ENCODE peak calls at places on chromosomes 4 and X, in four cellular contexts. U, C, J and T are unnamed samples.

GRCh38 chr4:796206-796605 is 29.7 kb downstream of the CPLX1 start:
- DNase-seq in U (no peak), C (no peak), J (no peak), T (no peak)

GRCh38 chr4:125096662-125097061 is 218.1 kb upstream of the FAT4 start:
- DNase-seq in U (no peak), C (no peak), J (no peak), T (no peak)

GRCh38 chr4:14871676-14872430 is 130.4 kb upstream of the CPEB2 start:
- DNase-seq in U (peak), C (peak), J (no peak), T (no peak)

GRCh38 chrX:13901354-13901753 is 84.5 kb upstream of the GPM6B start:
- DNase-seq in U (no peak), C (no peak), J (no peak), T (no peak)

GRCh38 chrX:68833855-68834331 is 5.1 kb downstream of the EFNB1 start:
- DNase-seq in U (no peak), C (no peak), J (no peak), T (no peak)

GRCh38 chr4:172813359-172813923 is 355.2 kb upstream of the GALNT7 start:
- DNase-seq in U (no peak), C (no peak), J (peak), T (peak)

GRCh38 chr4:38318737-38319455 is 345.1 kb upstream of the KLF3 start:
- DNase-seq in U (peak), C (peak), J (peak), T (peak)

GRCh38 chr4:127250577-127250976 is 382.2 kb upstream of the INTU start:
- DNase-seq in U (no peak), C (no peak), J (no peak), T (no peak)

GRCh38 chrX:153381684-153382532 is 19.2 kb downstream of the PNMA6E start:
- DNase-seq in U (peak), C (peak), J (no peak), T (peak)

GRCh38 chr4:150960818-150961217 is 54.3 kb downstream of the LRBA start:
- DNase-seq in U (peak), C (peak), J (no peak), T (no peak)

GRCh38 chrX:53089224-53089842 is 4.6 kb upstream of the KANTR start:
- DNase-seq in U (peak), C (peak), J (no peak), T (peak)

GRCh38 chrX:15322472-15322871 is 7.0 kb upstream of the ASB11 start:
- DNase-seq in U (no peak), C (no peak), J (no peak), T (no peak)

GRCh38 chr4:167021545-167022155 is 212.6 kb downstream of the SPOCK3 start:
- DNase-seq in U (peak), C (peak), J (peak), T (peak)

GRCh38 chr4:37889849-37890500 is 909 bp upstream of the TBC1D1 start:
- DNase-seq in U (no peak), C (no peak), J (no peak), T (peak)

GRCh38 chrX:130109429-130110378 is 593 bp downstream of the ELF4 start:
- DNase-seq in U (peak), C (peak), J (no peak), T (peak)

GRCh38 chr4:22522706-22523501 is 7.0 kb upstream of the ADGRA3 start:
- DNase-seq in U (no peak), C (no peak), J (no peak), T (no peak)

GRCh38 chr4:114040319-114041116 is 61.1 kb upstream of the ARSJ start:
- DNase-seq in U (no peak), C (no peak), J (peak), T (peak)

GRCh38 chrX:253451-254297 is 27.5 kb upstream of the PLCXD1 start:
- DNase-seq in U (no peak), C (no peak), J (no peak), T (no peak)

DNA sequence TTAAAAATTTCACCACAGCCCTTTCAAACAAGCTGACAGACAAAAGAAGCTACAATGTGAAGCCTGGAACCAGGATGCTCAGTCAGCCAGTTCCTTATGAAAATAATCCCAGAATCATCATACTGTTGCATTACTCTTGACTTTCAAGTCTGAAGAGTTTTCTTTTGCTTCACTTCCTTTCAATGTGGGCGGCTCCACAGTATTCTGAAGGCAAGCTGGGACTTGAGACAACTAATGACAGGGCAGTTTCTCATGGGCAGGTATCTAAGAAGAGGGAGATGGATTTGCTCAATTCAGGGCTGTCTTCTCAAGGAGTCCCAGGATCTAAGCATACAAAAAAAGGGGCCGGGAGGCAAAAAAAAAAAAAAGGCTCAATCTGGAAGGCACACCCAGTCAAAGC is 173.4 kb downstream of the PAPSS1 start:
- DNase-seq in U (no peak), C (peak), J (no peak), T (no peak)
- TF ChIP-seq ELK1 in U (no peak), C (no peak), J (no peak), T (no peak)

GRCh38 chr4:105632599-105632998 is 75.9 kb downstream of the INTS12 start:
- DNase-seq in U (no peak), C (no peak), J (no peak), T (no peak)

GRCh38 chr4:105633241-105633640 is 75.2 kb downstream of the INTS12 start:
- DNase-seq in U (no peak), C (no peak), J (no peak), T (no peak)

GRCh38 chr4:105634402-105634801 is 74.1 kb downstream of the INTS12 start:
- DNase-seq in U (no peak), C (no peak), J (no peak), T (no peak)

GRCh38 chr4:105630670-105631655 is 77.5 kb downstream of the INTS12 start:
- DNase-seq in U (no peak), C (no peak), J (no peak), T (no peak)

DNA sequence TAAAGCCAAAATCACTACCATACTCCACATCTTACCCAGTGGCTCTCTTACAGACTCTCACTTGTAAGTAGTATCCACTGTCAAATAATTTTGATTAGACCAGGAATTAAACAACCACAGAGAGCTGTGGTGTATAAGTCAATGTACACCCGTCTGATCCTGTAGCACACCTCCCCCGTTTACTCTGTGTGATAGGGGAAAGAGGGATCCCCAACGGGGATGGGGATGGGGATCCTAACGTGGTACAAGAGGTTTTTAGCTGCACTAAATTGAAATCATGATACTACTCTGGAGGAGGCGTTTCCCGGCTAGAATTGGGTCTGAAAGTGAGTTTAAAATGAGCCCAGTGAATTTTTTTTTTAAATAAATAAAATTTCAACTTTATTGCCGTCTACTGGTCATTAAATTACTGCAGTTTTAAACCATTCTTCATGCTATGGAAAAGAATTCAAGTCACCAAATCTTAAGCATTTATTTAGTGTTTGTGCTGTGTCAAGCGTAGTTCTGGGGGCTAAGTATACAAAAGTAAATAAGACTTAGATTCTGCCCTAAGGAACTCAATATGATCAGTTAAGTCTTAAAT is 76.6 kb downstream of the INTS12 start:
- DNase-seq in U (no peak), C (no peak), J (no peak), T (no peak)
- TF ChIP-seq ELK1 in U (no peak), C (no peak), J (no peak), T (no peak)

DNA sequence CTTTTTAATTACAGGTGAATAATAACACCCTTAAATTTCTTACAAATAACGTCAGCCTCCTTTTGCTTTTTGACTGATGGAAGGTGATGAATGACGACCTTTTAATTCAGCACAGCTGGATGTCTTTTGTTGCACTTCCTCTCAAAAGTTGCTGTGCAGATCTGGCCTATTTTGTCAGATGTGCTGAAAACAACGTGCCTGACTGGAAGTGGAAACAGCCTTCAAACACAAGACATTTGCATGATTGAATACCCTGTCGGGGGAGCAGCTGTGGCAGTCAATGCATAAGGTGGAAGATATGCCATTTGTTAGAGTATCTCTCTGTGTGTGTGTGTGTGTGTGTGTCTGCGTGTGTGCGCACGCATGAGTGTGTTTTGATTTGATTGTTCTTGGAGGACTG is 579.7 kb downstream of the SPRY1 start:
- DNase-seq in U (no peak), C (no peak), J (no peak), T (peak)
- TF ChIP-seq ELK1 in U (no peak), C (no peak), J (no peak), T (no peak)

GRCh38 chrX:156000361-156000926 is 2.9 kb downstream of the IL9R start:
- DNase-seq in U (no peak), C (no peak), J (no peak), T (no peak)
- TF ChIP-seq ELK1 in U (no peak), C (no peak), J (no peak), T (no peak)

GRCh38 chrX:70455366-70456202 is 10.9 kb downstream of the DLG3 start:
- DNase-seq in U (no peak), C (no peak), J (no peak), T (no peak)

GRCh38 chrX:70449457-70449966 is 4.9 kb downstream of the DLG3 start:
- DNase-seq in U (no peak), C (no peak), J (no peak), T (no peak)

GRCh38 chrX:70453024-70453618 is 8.5 kb downstream of the DLG3 start:
- DNase-seq in U (no peak), C (no peak), J (no peak), T (no peak)

GRCh38 chrX:70454441-70455365 is 10.1 kb downstream of the DLG3 start:
- DNase-seq in U (peak), C (peak), J (no peak), T (peak)

GRCh38 chrX:70452143-70452733 is 7.6 kb downstream of the DLG3 start:
- DNase-seq in U (peak), C (peak), J (no peak), T (peak)
- TF ChIP-seq ELK1 in U (no peak), C (no peak), J (no peak), T (no peak)

GRCh38 chr4:2252530-2252924 is 9.4 kb downstream of the MXD4 start:
- DNase-seq in U (no peak), C (no peak), J (no peak), T (no peak)
- TF ChIP-seq ELK1 in U (no peak), C (no peak), J (no peak), T (no peak)